ENCODE peak calls at places on chromosomes 13 and 19, in five cellular contexts. G is psoas muscle, Q is heart left ventricle, C is breast epithelium, M is uterus. F is an unnamed sample.

GRCh38 chr19:51422053-51422448 is 4.6 kb upstream of the SIGLEC10 start:
- DNase-seq in G (peak; percentile 71), Q (peak; percentile 81), M (peak; percentile 39), C (peak; percentile 86), F (peak; percentile 80)

GRCh38 chr19:17932485-17933338 is at the start of gene CCDC124:
- DNase-seq in G (peak; percentile 93), M (peak; percentile 85), Q (peak; percentile 92), C (peak; percentile 90), F (peak; percentile 99)

GRCh38 chr19:44748426-44749254 is at the start of gene BCL3:
- DNase-seq in Q (peak; percentile 91), G (peak; percentile 84), M (peak; percentile 77), C (peak; percentile 68), F (peak; percentile 85)

GRCh38 chr19:51421229-51422052 is 4.0 kb upstream of the SIGLEC10 start:
- DNase-seq in G (no peak), M (no peak), Q (no peak), C (no peak), F (no peak)

GRCh38 chr13:20193142-20193923 is 595 bp upstream of the GJB2 start:
- DNase-seq in C (no peak), M (no peak), G (no peak), Q (no peak), F (no peak)

GRCh38 chr13:66506979-66507378 is 723.2 kb downstream of the PCDH9 start:
- DNase-seq in M (no peak), C (no peak), Q (no peak), G (no peak), F (no peak)

GRCh38 chr13:31846984-31847752 is 107.8 kb downstream of the RXFP2 start:
- DNase-seq in M (no peak), G (peak; percentile 21), Q (peak; percentile 38), C (no peak), F (no peak)

GRCh38 chr19:53730391-53730790 is 93.7 kb downstream of the NLRP12 start:
- DNase-seq in G (no peak), C (no peak), Q (no peak), M (no peak), F (no peak)

GRCh38 chr13:20462533-20462915 is 63.1 kb downstream of the CRYL1 start:
- DNase-seq in Q (no peak), G (no peak), M (no peak), C (no peak), F (no peak)

GRCh38 chr19:2291185-2291751 is 9.3 kb upstream of the PEAK3 start:
- DNase-seq in G (no peak), C (no peak), Q (no peak), M (no peak), F (no peak)

GRCh38 chr13:87057807-87058520 is 613.2 kb upstream of the SLITRK5 start:
- DNase-seq in G (no peak), M (no peak), Q (no peak), C (no peak), F (no peak)

GRCh38 chr19:19420570-19421301 is 15.3 kb downstream of the GATAD2A start:
- DNase-seq in Q (no peak), G (no peak), M (no peak), C (no peak), F (no peak)

GRCh38 chr13:47886314-47886713 is 114.8 kb downstream of the SUCLA2 start:
- DNase-seq in M (no peak), G (no peak), C (no peak), Q (no peak), F (no peak)

GRCh38 chr13:44884076-44884729 is 105.1 kb downstream of the NUFIP1 start:
- DNase-seq in C (no peak), M (no peak), G (no peak), Q (no peak), F (no peak)

GRCh38 chr13:55649485-55649884 is 1491.2 kb upstream of the PRR20A start:
- DNase-seq in G (no peak), C (no peak), Q (no peak), M (no peak), F (no peak)

GRCh38 chr13:44576396-44577235 is 486 bp upstream of the TSC22D1 start:
- DNase-seq in M (peak; percentile 37), Q (no peak), G (peak; percentile 35), C (no peak), F (peak; percentile 52)

GRCh38 chr13:39596685-39597084 is 6.3 kb downstream of the LHFPL6 start:
- DNase-seq in M (no peak), G (no peak), Q (no peak), C (no peak), F (no peak)

GRCh38 chr13:46844431-46844830 is 47.5 kb upstream of the ESD start:
- DNase-seq in Q (no peak), G (no peak), M (no peak), C (no peak), F (no peak)

GRCh38 chr13:89053418-89053817 is 1382.2 kb downstream of the SLITRK5 start:
- DNase-seq in M (no peak), C (no peak), Q (no peak), G (no peak), F (no peak)

GRCh38 chr13:78659450-78660110 is 625 bp upstream of the OBI1 start:
- DNase-seq in G (no peak), Q (no peak), C (no peak), M (no peak), F (no peak)

GRCh38 chr19:45508931-45509691 is 1.8 kb downstream of the VASP start:
- DNase-seq in Q (peak; percentile 88), C (peak; percentile 77), G (peak; percentile 80), M (peak; percentile 82), F (peak; percentile 82)

GRCh38 chr13:49829715-49830114 is 37.2 kb upstream of the KPNA3 start:
- DNase-seq in M (no peak), C (no peak), G (no peak), Q (no peak), F (no peak)

GRCh38 chr13:105817498-105817897 is 718.0 kb downstream of the EFNB2 start:
- DNase-seq in G (no peak), C (no peak), M (no peak), Q (no peak), F (no peak)

GRCh38 chr19:18940791-18941627 is at the start of gene HOMER3:
- DNase-seq in Q (peak; percentile 80), M (peak; percentile 83), G (peak; percentile 87), C (peak; percentile 78), F (peak; percentile 35)

GRCh38 chr13:95226932-95227718 is 74.1 kb downstream of the ABCC4 start:
- DNase-seq in Q (no peak), M (no peak), C (no peak), G (no peak), F (peak; percentile 65)

GRCh38 chr13:112616586-112617381 is 28.8 kb upstream of the TUBGCP3 start:
- DNase-seq in G (no peak), Q (no peak), M (no peak), C (no peak), F (no peak)

DNA sequence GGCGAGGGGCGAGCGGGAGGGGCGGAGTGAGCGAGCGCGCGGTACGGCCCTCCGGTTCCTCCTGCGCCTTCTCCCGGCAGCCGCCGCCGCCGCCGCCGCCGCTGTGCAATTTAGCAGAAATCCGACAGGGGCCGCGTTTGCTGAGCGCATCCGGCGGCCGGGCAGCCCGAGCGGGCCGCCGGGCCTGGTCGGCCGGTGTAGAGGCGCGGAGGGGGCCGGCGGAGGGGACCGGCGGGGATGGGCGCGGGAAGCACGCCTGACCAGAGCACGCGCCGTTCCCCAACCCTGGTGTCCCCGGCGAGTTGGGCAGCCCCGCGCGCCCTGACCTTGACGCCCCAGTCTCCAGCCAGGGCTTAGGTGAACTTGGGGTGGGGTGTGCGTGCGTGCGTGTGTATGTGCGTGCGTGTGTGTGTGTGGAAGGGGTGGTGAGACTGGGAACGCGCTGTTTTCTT is 144.5 kb upstream of the ZNF536 start:
- DNase-seq in Q (peak; percentile 63), C (peak; percentile 66), G (peak; percentile 56), M (peak; percentile 22), F (peak; percentile 65)
- H3K4me3 ChIP-seq in Q (peak overlapping the region; percentile 60), C (peak overlapping the region; percentile 54), G (peak overlapping the region; percentile 67), M (peak overlapping the region; percentile 15), F (peak overlapping the region; percentile 66)

GRCh38 chr19:49441210-49441959 is at the start of gene SLC17A7:
- DNase-seq in Q (peak; percentile 60), G (peak; percentile 69), M (peak; percentile 76), C (no peak), F (peak; percentile 73)
- TF ChIP-seq CTCF in Q (no peak), G (no peak), M (no peak), C (no peak), F (no peak)

DNA sequence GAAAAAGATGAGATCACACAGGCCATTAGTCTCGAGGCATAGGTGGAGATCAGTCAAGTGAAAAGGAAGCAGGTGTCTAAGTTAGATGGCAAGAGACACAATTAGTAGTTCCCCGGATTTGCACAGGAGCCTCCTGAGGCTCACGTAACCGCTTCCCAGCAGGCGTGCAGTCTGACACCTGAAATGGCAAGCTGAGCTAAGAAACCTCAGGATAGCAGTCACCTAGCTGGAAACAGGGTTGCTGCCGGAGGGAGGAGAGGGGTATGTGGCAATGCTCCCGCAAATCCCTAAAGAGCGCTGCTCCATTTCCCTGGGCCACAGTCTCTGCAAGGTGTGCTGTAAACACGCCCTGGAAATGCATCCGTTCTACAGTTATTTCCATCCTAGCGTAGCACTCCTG is 1151.0 kb downstream of the DIAPH3 start:
- DNase-seq in C (no peak), M (no peak), Q (no peak), G (no peak), F (no peak)
- H3K27me3 ChIP-seq in C (no peaks in the 10 kb centered on the region), M (no peaks in the 10 kb centered on the region), Q (no peaks in the 10 kb centered on the region), G (no peaks in the 10 kb centered on the region), F (no peaks in the 10 kb centered on the region)

GRCh38 chr19:9187191-9187590 is 8.4 kb downstream of the OR7D2 start:
- DNase-seq in Q (no peak), M (no peak), C (no peak), G (no peak), F (no peak)

DNA sequence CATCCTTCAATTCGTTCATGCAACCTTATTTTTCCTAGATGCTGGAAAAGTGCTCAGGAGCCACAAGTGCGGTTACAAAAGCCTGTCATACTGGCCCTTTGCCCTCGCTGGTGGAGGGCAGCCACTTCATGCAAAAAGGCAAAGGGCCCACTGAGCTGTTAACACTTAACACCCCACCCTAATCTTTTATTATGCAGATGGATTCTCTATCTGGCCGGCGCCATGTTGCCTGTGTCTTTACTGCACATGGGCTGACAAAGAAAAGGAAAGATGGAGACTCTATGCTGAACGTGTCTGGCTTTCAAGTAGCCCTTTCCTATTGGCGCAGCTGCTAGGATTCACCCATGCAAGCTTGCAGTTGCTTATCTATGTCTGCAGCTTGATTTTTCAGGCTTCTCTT is 10.8 kb downstream of the OR7D2 start:
- DNase-seq in M (no peak), C (no peak), Q (no peak), G (no peak), F (no peak)
- H3K4me3 ChIP-seq in M (no peak overlapping the region), C (no peak overlapping the region), Q (no peak overlapping the region), G (no peak overlapping the region), F (no peak overlapping the region)

GRCh38 chr19:5864013-5864720 is 6.2 kb downstream of the FUT5 start:
- DNase-seq in Q (no peak), M (no peak), C (no peak), G (no peak), F (no peak)

GRCh38 chr19:5863030-5863665 is 7.2 kb downstream of the FUT5 start:
- DNase-seq in M (no peak), C (no peak), Q (no peak), G (no peak), F (no peak)

GRCh38 chr19:5867201-5868136 is 2.9 kb downstream of the FUT5 start:
- DNase-seq in G (no peak), C (no peak), Q (no peak), M (no peak), F (no peak)

GRCh38 chr19:5865772-5866171 is 4.6 kb downstream of the FUT5 start:
- DNase-seq in C (no peak), G (no peak), Q (no peak), M (no peak), F (no peak)

GRCh38 chr19:5864725-5865486 is 5.4 kb downstream of the FUT5 start:
- DNase-seq in G (no peak), Q (no peak), C (no peak), M (no peak), F (no peak)
- TF ChIP-seq CTCF in G (no peak), Q (no peak), C (peak; percentile 35), M (no peak), F (no peak)

GRCh38 chr13:51924756-51925544 is 63.2 kb downstream of the CCDC70 start:
- DNase-seq in Q (no peak), G (no peak), M (no peak), C (no peak), F (no peak)
- H3K27me3 ChIP-seq in Q (no peaks in the 10 kb centered on the region), G (no peaks in the 10 kb centered on the region), M (no peaks in the 10 kb centered on the region), C (no peaks in the 10 kb centered on the region), F (peaks cover 2% of the 10 kb centered on the region)